ENCODE peak calls at places on chromosomes 7 and 10, in four cellular contexts. One of them, this sample, is unnamed.

GRCh38 chr10:49230004-49230403 is 41.8 kb upstream of the TMEM273 start:
- DNase-seq in A549: no peak
- DNase-seq in right lobe of liver: no peak
- DNase-seq in H9: no peak
- DNase-seq in this sample: no peak

GRCh38 chr10:132447446-132448247 is 50.6 kb downstream of the PWWP2B start:
- DNase-seq in H9: peak; percentile 75
- DNase-seq in A549: no peak
- DNase-seq in right lobe of liver: no peak
- DNase-seq in this sample: peak; percentile 82

GRCh38 chr7:25206765-25207164 is 21.5 kb downstream of the NPVF start:
- DNase-seq in A549: no peak
- DNase-seq in H9: no peak
- DNase-seq in right lobe of liver: no peak
- DNase-seq in this sample: no peak

GRCh38 chr7:101486056-101486763 is 123.5 kb downstream of the COL26A1 start:
- DNase-seq in H9: peak; percentile 85
- DNase-seq in A549: no peak
- DNase-seq in right lobe of liver: no peak
- DNase-seq in this sample: no peak

GRCh38 chr10:66627156-66627555 is 298.7 kb upstream of the LRRTM3 start:
- DNase-seq in right lobe of liver: no peak
- DNase-seq in A549: peak; percentile 5
- DNase-seq in H9: peak; percentile 45
- DNase-seq in this sample: peak; percentile 57

GRCh38 chr10:114816308-114816707 is 5.3 kb upstream of the FHIP2A start:
- DNase-seq in A549: no peak
- DNase-seq in right lobe of liver: no peak
- DNase-seq in H9: no peak
- DNase-seq in this sample: no peak

GRCh38 chr10:55491712-55492111 is 690.7 kb upstream of the PCDH15 start:
- DNase-seq in right lobe of liver: no peak
- DNase-seq in A549: no peak
- DNase-seq in H9: no peak
- DNase-seq in this sample: no peak

GRCh38 chr10:15361131-15361530 is 10.0 kb downstream of the FAM171A1 start:
- DNase-seq in A549: no peak
- DNase-seq in right lobe of liver: no peak
- DNase-seq in H9: no peak
- DNase-seq in this sample: no peak

GRCh38 chr7:87215051-87215450 is 4.5 kb downstream of the TMEM243 start:
- DNase-seq in A549: no peak
- DNase-seq in H9: no peak
- DNase-seq in right lobe of liver: no peak
- DNase-seq in this sample: no peak

GRCh38 chr10:79101560-79101971 is 32.8 kb downstream of the ZMIZ1 start:
- DNase-seq in right lobe of liver: no peak
- DNase-seq in A549: no peak
- DNase-seq in H9: no peak
- DNase-seq in this sample: no peak

GRCh38 chr7:2198206-2198605 is 34.5 kb downstream of the MAD1L1 start:
- DNase-seq in H9: peak; percentile 28
- DNase-seq in A549: no peak
- DNase-seq in right lobe of liver: peak; percentile 45
- DNase-seq in this sample: no peak

GRCh38 chr10:43878386-43878785 is 229.7 kb upstream of the ZNF32 start:
- DNase-seq in H9: no peak
- DNase-seq in right lobe of liver: no peak
- DNase-seq in A549: no peak
- DNase-seq in this sample: no peak

GRCh38 chr10:22605168-22605567 is 109.2 kb downstream of the PIP4K2A start:
- DNase-seq in right lobe of liver: no peak
- DNase-seq in H9: no peak
- DNase-seq in A549: no peak
- DNase-seq in this sample: peak; percentile 42

GRCh38 chr10:43190775-43191174 is 52.5 kb downstream of the CSGALNACT2 start:
- DNase-seq in right lobe of liver: no peak
- DNase-seq in A549: no peak
- DNase-seq in H9: no peak
- DNase-seq in this sample: no peak

GRCh38 chr7:94052398-94053180 is 48.4 kb upstream of the BET1 start:
- DNase-seq in A549: no peak
- DNase-seq in right lobe of liver: no peak
- DNase-seq in H9: no peak
- DNase-seq in this sample: no peak

GRCh38 chr7:106337754-106338153 is 53.0 kb upstream of the NAMPT start:
- DNase-seq in A549: no peak
- DNase-seq in right lobe of liver: no peak
- DNase-seq in H9: no peak
- DNase-seq in this sample: no peak

GRCh38 chr10:75431180-75432111 is at the start of gene LRMDA:
- DNase-seq in H9: no peak
- DNase-seq in right lobe of liver: peak; percentile 77
- DNase-seq in A549: peak; percentile 46
- DNase-seq in this sample: peak; percentile 16

GRCh38 chr10:1509003-1509402 is 228.3 kb downstream of the ADARB2 start:
- DNase-seq in right lobe of liver: no peak
- DNase-seq in H9: no peak
- DNase-seq in A549: no peak
- DNase-seq in this sample: no peak

GRCh38 chr7:8263048-8263447 is 1.1 kb upstream of the ICA1 start:
- DNase-seq in right lobe of liver: no peak
- DNase-seq in A549: no peak
- DNase-seq in H9: no peak
- DNase-seq in this sample: no peak

GRCh38 chr10:5961405-5962100 is 15.8 kb downstream of the IL15RA start:
- DNase-seq in right lobe of liver: peak; percentile 40
- DNase-seq in H9: peak; percentile 19
- DNase-seq in A549: no peak
- DNase-seq in this sample: no peak

GRCh38 chr7:70585071-70585470 is 546.9 kb upstream of the GALNT17 start:
- DNase-seq in right lobe of liver: no peak
- DNase-seq in A549: no peak
- DNase-seq in H9: peak; percentile 76
- DNase-seq in this sample: no peak

GRCh38 chr7:45259966-45260646 is 102.5 kb downstream of the RAMP3 start:
- DNase-seq in H9: peak; percentile 85
- DNase-seq in A549: peak; percentile 60
- DNase-seq in right lobe of liver: peak; percentile 66
- DNase-seq in this sample: peak; percentile 58

GRCh38 chr7:4108951-4109350 is 573.1 kb upstream of the FOXK1 start:
- DNase-seq in H9: no peak
- DNase-seq in right lobe of liver: no peak
- DNase-seq in A549: no peak
- DNase-seq in this sample: no peak

GRCh38 chr7:87471430-87471829 is 4.0 kb downstream of the ABCB4 start:
- DNase-seq in H9: no peak
- DNase-seq in right lobe of liver: no peak
- DNase-seq in A549: no peak
- DNase-seq in this sample: no peak

GRCh38 chr10:114367041-114367675 is 37.1 kb downstream of the AFAP1L2 start:
- DNase-seq in H9: no peak
- DNase-seq in right lobe of liver: no peak
- DNase-seq in A549: no peak
- DNase-seq in this sample: no peak

GRCh38 chr7:33250421-33250827 is 121.1 kb downstream of the BBS9 start:
- DNase-seq in A549: no peak
- DNase-seq in right lobe of liver: no peak
- DNase-seq in H9: no peak
- DNase-seq in this sample: no peak

GRCh38 chr7:108452707-108453106 is 3.5 kb downstream of the NRCAM start:
- DNase-seq in right lobe of liver: no peak
- DNase-seq in A549: peak; percentile 52
- DNase-seq in H9: no peak
- DNase-seq in this sample: peak; percentile 37

GRCh38 chr10:78696791-78697420 is 371.9 kb upstream of the ZMIZ1 start:
- DNase-seq in H9: no peak
- DNase-seq in A549: no peak
- DNase-seq in right lobe of liver: no peak
- DNase-seq in this sample: no peak

GRCh38 chr7:20307901-20308300 is 22.8 kb upstream of the ITGB8 start:
- DNase-seq in right lobe of liver: no peak
- DNase-seq in H9: peak; percentile 32
- DNase-seq in A549: no peak
- DNase-seq in this sample: no peak

GRCh38 chr10:117165557-117166419 is 27.7 kb upstream of the VAX1 start:
- DNase-seq in H9: peak; percentile 88
- DNase-seq in A549: peak; percentile 92
- DNase-seq in right lobe of liver: peak; percentile 50
- DNase-seq in this sample: peak; percentile 87

GRCh38 chr7:152760384-152761115 is 998 bp downstream of the ACTR3B start:
- DNase-seq in A549: no peak
- DNase-seq in H9: no peak
- DNase-seq in right lobe of liver: no peak
- DNase-seq in this sample: no peak

GRCh38 chr7:39720586-39720985 is 97.2 kb downstream of the RALA start:
- DNase-seq in A549: no peak
- DNase-seq in H9: no peak
- DNase-seq in right lobe of liver: no peak
- DNase-seq in this sample: peak; percentile 77

GRCh38 chr10:132359305-132360040 is 27.5 kb downstream of the LRRC27 start:
- DNase-seq in H9: no peak
- DNase-seq in right lobe of liver: no peak
- DNase-seq in A549: no peak
- DNase-seq in this sample: no peak

GRCh38 chr7:5591547-5591899 is 167.9 kb upstream of the TNRC18 start:
- DNase-seq in A549: peak; percentile 66
- DNase-seq in right lobe of liver: no peak
- DNase-seq in H9: no peak
- DNase-seq in this sample: no peak

GRCh38 chr7:26705567-26705966 is 158.8 kb downstream of the SKAP2 start:
- DNase-seq in A549: peak; percentile 54
- DNase-seq in H9: no peak
- DNase-seq in right lobe of liver: no peak
- DNase-seq in this sample: peak; percentile 80

GRCh38 chr10:45404087-45404769 is 30.2 kb downstream of the ALOX5 start:
- DNase-seq in A549: no peak
- DNase-seq in H9: no peak
- DNase-seq in right lobe of liver: peak; percentile 41
- DNase-seq in this sample: no peak

GRCh38 chr10:91758303-91759146 is 39.7 kb upstream of the TNKS2 start:
- DNase-seq in A549: peak; percentile 31
- DNase-seq in H9: no peak
- DNase-seq in right lobe of liver: no peak
- DNase-seq in this sample: peak; percentile 52

DNA sequence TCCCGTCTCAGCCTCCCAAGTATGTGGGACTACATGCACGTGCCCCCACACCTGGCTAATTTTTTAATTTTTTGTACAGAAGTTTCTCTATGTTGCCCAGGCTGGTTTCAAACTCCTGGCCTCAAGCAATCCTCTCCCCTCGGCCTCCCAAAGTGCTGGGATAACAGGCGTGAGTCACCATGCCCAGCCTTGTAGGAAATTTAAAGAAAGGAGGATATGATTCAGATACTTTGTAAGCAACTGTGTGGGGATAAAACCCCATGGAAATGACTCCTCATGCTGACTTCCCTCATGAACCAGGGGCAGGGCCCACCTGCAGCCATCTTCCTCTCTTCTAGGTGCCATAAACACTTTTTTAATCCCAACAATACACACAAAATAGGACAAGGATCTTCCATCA is 50.2 kb downstream of the APBB1IP start:
- DNase-seq in A549: no peak
- DNase-seq in H9: no peak
- DNase-seq in right lobe of liver: no peak
- DNase-seq in this sample: no peak
- H3K27ac ChIP-seq in A549: peak overlapping the region; percentile 95
- H3K27ac ChIP-seq in H9: no peak overlapping the region
- H3K27ac ChIP-seq in right lobe of liver: no peak overlapping the region
- H3K27ac ChIP-seq in this sample: peak overlapping the region; percentile 80

GRCh38 chr10:125092564-125093031 is 67.8 kb downstream of the CTBP2 start:
- DNase-seq in H9: no peak
- DNase-seq in right lobe of liver: no peak
- DNase-seq in A549: no peak
- DNase-seq in this sample: no peak
- H3K27ac ChIP-seq in H9: no peak overlapping the region
- H3K27ac ChIP-seq in right lobe of liver: no peak overlapping the region
- H3K27ac ChIP-seq in A549: no peak overlapping the region
- H3K27ac ChIP-seq in this sample: peak overlapping the region; percentile 47

GRCh38 chr7:128827248-128827958 is 2.8 kb upstream of the FLNC start:
- DNase-seq in H9: peak; percentile 59
- DNase-seq in A549: no peak
- DNase-seq in right lobe of liver: no peak
- DNase-seq in this sample: no peak
- H3K27ac ChIP-seq in H9: no peak overlapping the region
- H3K27ac ChIP-seq in A549: peak overlapping the region; percentile 19
- H3K27ac ChIP-seq in right lobe of liver: no peak overlapping the region
- H3K27ac ChIP-seq in this sample: no peak overlapping the region

GRCh38 chr10:35345383-35345742 is 9.1 kb downstream of the CCNY start:
- DNase-seq in A549: no peak
- DNase-seq in H9: no peak
- DNase-seq in right lobe of liver: no peak
- DNase-seq in this sample: no peak
- H3K27ac ChIP-seq in A549: no peak overlapping the region
- H3K27ac ChIP-seq in H9: no peak overlapping the region
- H3K27ac ChIP-seq in right lobe of liver: no peak overlapping the region
- H3K27ac ChIP-seq in this sample: no peak overlapping the region

GRCh38 chr10:17671307-17671706 is 27.4 kb downstream of the STAM start:
- DNase-seq in right lobe of liver: no peak
- DNase-seq in H9: no peak
- DNase-seq in A549: no peak
- DNase-seq in this sample: no peak
- H3K27ac ChIP-seq in right lobe of liver: no peak overlapping the region
- H3K27ac ChIP-seq in H9: no peak overlapping the region
- H3K27ac ChIP-seq in A549: no peak overlapping the region
- H3K27ac ChIP-seq in this sample: no peak overlapping the region

DNA sequence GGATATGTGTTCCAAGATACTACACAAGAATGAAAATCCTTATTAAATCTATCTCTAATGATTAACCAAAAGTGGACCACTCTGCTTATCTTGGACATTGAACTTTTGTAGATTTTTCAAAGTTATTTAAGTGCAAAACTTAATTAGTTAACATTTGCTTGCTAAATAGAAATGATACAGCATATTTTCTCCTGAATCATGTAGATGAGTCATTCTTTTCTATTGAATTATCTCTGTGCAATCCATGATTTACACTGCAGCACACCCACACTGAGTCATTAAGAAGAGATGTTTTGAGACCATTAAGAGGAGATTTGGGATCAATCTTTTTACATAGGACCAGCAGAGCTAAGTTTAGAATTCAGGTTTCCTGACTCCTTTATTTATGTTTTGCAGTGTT is 6.6 kb upstream of the ABCC2 start:
- DNase-seq in right lobe of liver: no peak
- DNase-seq in A549: peak; percentile 84
- DNase-seq in H9: no peak
- DNase-seq in this sample: peak; percentile 91
- H3K27ac ChIP-seq in right lobe of liver: peak overlapping the region; percentile 55
- H3K27ac ChIP-seq in A549: peak overlapping the region; percentile 100
- H3K27ac ChIP-seq in H9: no peak overlapping the region
- H3K27ac ChIP-seq in this sample: peak overlapping the region; percentile 80